ENCODE peak calls at places on chromosomes 1 and 21, in five cellular contexts. Q, S, O, A and Y are unnamed samples.
A peak's percentile ranks its signal among the peaks of the same experiment; 100 is the strongest.

GRCh38 chr1:26959722-26960624 is at the start of gene KDF1:
- DNase-seq in S (peak; percentile 90), A (peak; percentile 89), O (no peak), Q (no peak), Y (no peak)

GRCh38 chr1:30123896-30124295 is 599.5 kb downstream of the MATN1 start:
- DNase-seq in S (peak; percentile 10), O (no peak), Q (no peak), A (no peak), Y (no peak)

GRCh38 chr1:47908258-47908657 is 88.9 kb downstream of the TRABD2B start:
- DNase-seq in Q (no peak), A (no peak), S (no peak), O (no peak), Y (no peak)

GRCh38 chr1:15331180-15331579 is 78.5 kb upstream of the EFHD2 start:
- DNase-seq in Q (no peak), S (no peak), A (no peak), O (no peak), Y (no peak)

GRCh38 chr1:182080040-182080439 is 18.5 kb upstream of the ZNF648 start:
- DNase-seq in O (no peak), Q (no peak), S (no peak), A (no peak), Y (no peak)

GRCh38 chr1:247448107-247448778 is 9.7 kb downstream of the OR2B11 start:
- DNase-seq in S (peak; percentile 62), O (no peak), A (peak; percentile 91), Q (peak; percentile 41), Y (peak; percentile 8)

GRCh38 chr1:228038387-228039005 is 31.7 kb downstream of the WNT3A start:
- DNase-seq in S (no peak), Q (no peak), O (no peak), A (peak; percentile 72), Y (no peak)

GRCh38 chr1:9449976-9450696 is 89.1 kb upstream of the SLC25A33 start:
- DNase-seq in A (no peak), Q (no peak), O (no peak), S (no peak), Y (no peak)

GRCh38 chr1:211376807-211377206 is 50.2 kb downstream of the TRAF5 start:
- DNase-seq in S (no peak), Q (no peak), O (no peak), A (no peak), Y (no peak)

GRCh38 chr1:14887936-14888335 is 265.6 kb upstream of the TMEM51 start:
- DNase-seq in A (no peak), S (no peak), O (no peak), Q (no peak), Y (no peak)

GRCh38 chr1:2014726-2015382 is 4.3 kb upstream of the GABRD start:
- DNase-seq in S (no peak), Q (no peak), A (no peak), O (no peak), Y (no peak)

GRCh38 chr1:51329443-51330325 is 678 bp downstream of the TTC39A start:
- DNase-seq in S (peak; percentile 82), O (no peak), Q (no peak), A (no peak), Y (no peak)

GRCh38 chr21:44377201-44377921 is 23.9 kb downstream of the TRPM2 start:
- DNase-seq in O (no peak), Q (no peak), S (no peak), A (peak; percentile 81), Y (no peak)

GRCh38 chr1:15668089-15668754 is 15.9 kb upstream of the PLEKHM2 start:
- DNase-seq in S (no peak), O (no peak), Q (no peak), A (no peak), Y (no peak)

GRCh38 chr1:117570988-117571409 is 34.8 kb upstream of the TENT5C start:
- DNase-seq in O (no peak), S (peak; percentile 81), Q (no peak), A (peak; percentile 68), Y (no peak)

GRCh38 chr1:204359474-204360255 is at the start of gene PLEKHA6:
- DNase-seq in Q (no peak), A (no peak), S (no peak), O (no peak), Y (no peak)

GRCh38 chr1:246679211-246680177 is 44.7 kb upstream of the SCCPDH start:
- DNase-seq in A (no peak), Q (no peak), O (no peak), S (no peak), Y (no peak)

GRCh38 chr1:101044259-101044658 is 18.7 kb upstream of the DPH5 start:
- DNase-seq in S (no peak), Q (no peak), O (no peak), A (no peak), Y (no peak)

GRCh38 chr1:2003564-2004131 is at the start of gene CFAP74:
- DNase-seq in S (no peak), A (no peak), O (no peak), Q (no peak), Y (no peak)

GRCh38 chr1:17059391-17060128 is 5.7 kb upstream of the SDHB start:
- DNase-seq in A (no peak), Q (peak; percentile 83), S (peak; percentile 80), O (no peak), Y (peak; percentile 53)

GRCh38 chr1:99677416-99677815 is 31.5 kb downstream of the PALMD start:
- DNase-seq in Q (no peak), S (no peak), O (no peak), A (no peak), Y (no peak)

GRCh38 chr1:91557039-91557690 is 56.5 kb downstream of the CDC7 start:
- DNase-seq in Q (no peak), A (no peak), O (peak; percentile 47), S (no peak), Y (no peak)

GRCh38 chr21:42636535-42636914 is 16.9 kb upstream of the PDE9A start:
- DNase-seq in A (no peak), Q (no peak), O (peak; percentile 73), S (no peak), Y (no peak)

GRCh38 chr1:7675431-7676273 is 95.4 kb upstream of the VAMP3 start:
- DNase-seq in S (no peak), A (no peak), O (no peak), Q (no peak), Y (no peak)

DNA sequence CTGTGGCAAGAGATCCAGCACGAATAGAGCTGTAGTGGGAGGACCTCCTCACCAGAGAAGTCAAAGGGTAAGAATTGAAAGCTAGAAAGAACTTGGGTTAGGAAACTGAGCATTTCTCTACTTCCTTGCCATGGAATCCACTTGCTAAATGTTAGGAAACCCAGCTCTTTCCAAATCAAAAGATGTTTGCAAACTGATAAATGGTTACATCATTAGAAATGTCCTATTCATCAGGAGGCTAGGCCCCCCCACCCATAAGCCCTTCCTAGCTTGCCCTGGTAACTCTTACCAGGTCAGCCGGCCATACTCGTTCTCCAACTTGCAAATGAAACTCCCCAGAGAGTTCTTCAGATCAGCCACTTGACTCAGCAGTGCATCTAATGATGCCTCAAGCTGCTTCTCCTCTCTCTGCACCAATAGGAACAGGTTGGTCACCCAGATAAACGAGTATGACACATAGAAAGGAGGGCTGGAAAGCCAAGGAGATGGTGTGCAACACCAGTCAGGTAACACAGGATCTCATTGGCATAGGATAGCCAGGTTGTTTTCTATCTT is 1.5 kb downstream of the MED8 start:
- DNase-seq in S (no peak), O (no peak), A (no peak), Q (peak; percentile 28), Y (no peak)
- H3K4me3 ChIP-seq in S (no peak overlapping the region), O (no peak overlapping the region), A (no peak overlapping the region), Q (no peak overlapping the region), Y (peak overlapping the region; percentile 92)

DNA sequence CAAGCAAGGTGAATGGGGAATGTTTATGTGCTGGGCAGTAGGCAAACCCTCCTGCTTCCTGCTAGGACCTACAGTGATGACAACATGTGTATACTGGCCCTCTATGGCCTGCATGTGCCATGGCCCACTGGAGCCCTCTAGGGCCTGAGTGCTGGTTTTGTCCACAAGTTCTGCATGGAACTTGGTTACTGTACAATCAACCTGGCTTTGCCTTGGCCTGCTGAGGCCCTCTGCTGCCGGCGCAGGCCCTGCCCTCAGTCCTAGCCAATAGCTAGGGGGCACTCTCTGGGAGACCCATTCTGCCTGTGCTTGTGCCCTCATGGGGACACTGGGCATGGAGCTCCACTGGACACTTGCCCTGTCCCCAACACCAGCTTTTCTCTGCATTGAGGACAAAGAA is 138.6 kb upstream of the NGF start:
- DNase-seq in Q (no peak), O (no peak), S (no peak), A (no peak), Y (no peak)
- TF ChIP-seq CTCF in Q (no peak), O (no peak), S (no peak), A (no peak), Y (peak; percentile 14)

GRCh38 chr1:207822124-207822601 is 70.3 kb downstream of the CD46 start:
- DNase-seq in O (no peak), S (peak; percentile 57), Q (peak; percentile 92), A (peak; percentile 80), Y (no peak)
- H3K4me3 ChIP-seq in O (peak overlapping the region; percentile 85), S (peak overlapping the region; percentile 46), Q (peak overlapping the region; percentile 85), A (no peak overlapping the region), Y (no peak overlapping the region)

DNA sequence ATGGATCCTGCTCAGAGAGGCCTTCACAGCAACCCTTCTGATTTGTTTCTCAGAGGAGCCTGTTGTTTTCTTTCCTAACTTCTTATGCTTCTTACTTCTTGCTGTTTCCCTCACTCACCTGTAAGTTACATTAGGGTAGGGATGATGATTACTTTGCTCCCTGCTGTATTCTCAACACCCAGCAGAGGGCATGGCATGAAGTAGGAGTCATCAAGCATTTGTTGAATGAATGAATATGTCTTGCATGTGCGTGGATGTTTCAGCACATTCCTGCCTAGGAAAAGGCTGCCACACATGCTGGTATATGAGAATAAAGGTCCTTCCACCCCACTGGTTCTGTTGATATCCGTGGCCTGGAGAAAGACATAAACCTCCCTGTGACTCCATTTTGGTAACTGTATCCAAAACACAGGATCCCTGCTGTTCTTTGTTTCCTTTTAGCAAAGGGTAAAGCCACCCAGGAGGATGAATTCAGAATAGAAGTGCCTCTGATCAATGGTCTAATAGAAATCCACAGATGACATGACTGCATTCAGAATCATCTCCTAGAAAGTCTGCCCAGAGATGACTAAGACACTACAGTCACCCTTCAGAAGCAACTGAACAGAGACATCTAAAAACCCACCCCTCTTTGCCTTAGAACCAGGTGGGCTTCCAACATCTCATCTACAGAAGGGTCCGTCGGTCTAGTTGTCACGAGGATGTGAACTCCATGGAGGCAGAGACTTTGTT is 168.8 kb downstream of the ZSCAN20 start:
- DNase-seq in A (no peak), Q (peak; percentile 26), O (no peak), S (no peak), Y (peak; percentile 46)
- TF ChIP-seq CTCF in A (no peak), Q (peak; percentile 33), O (peak; percentile 57), S (peak; percentile 34), Y (peak; percentile 74)

GRCh38 chr1:213457097-213457680 is 406.1 kb downstream of the RPS6KC1 start:
- DNase-seq in A (no peak), Q (no peak), O (no peak), S (no peak), Y (no peak)

GRCh38 chr1:213448360-213448759 is 397.3 kb downstream of the RPS6KC1 start:
- DNase-seq in O (no peak), S (no peak), A (no peak), Q (no peak), Y (no peak)

GRCh38 chr1:213457733-213458132 is 406.7 kb downstream of the RPS6KC1 start:
- DNase-seq in Q (no peak), O (no peak), S (no peak), A (no peak), Y (no peak)

DNA sequence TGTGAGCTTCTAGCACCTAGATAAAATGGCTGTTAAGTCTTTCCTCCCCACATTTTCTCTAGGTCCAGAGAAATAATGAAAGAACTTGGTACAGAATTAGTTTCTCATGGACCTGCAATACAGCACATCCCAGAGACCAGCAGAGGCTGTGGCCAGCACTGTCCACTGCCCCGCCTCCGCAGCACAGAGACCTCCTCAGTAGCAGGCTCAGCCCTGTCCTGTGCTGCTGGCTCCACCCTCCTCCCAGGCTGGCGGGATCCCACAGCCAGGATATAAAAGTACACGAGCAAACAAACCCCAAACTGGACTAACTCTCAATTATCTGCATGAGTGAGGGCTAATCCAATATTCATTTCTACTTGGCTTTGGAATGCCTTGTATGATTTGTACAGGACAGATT is 401.5 kb downstream of the RPS6KC1 start:
- DNase-seq in S (no peak), A (no peak), Q (no peak), O (no peak), Y (no peak)
- H3K4me3 ChIP-seq in S (no peak overlapping the region), A (no peak overlapping the region), Q (no peak overlapping the region), O (no peak overlapping the region), Y (no peak overlapping the region)